ENCODE peak calls at places on chromosome 15, in ten cellular contexts. L is NCI-H774; O is A172; V is activated T-cell treated with anti-CD3 and anti-CD28 coated beads, Interleukin-2, amount 50 U/mL, for 4 hours; H is activated CD4-positive, alpha-beta T cell treated with anti-CD3 and anti-CD28 coated beads, Interleukin-2, amount 50 U/mL, for 24 hours; T is stimulated activated CD4-positive, alpha-beta T cell treated with anti-CD3 and anti-CD28 coated beads, Interleukin-2, amount 100 ng/mL, for 48 hours; U is dermis microvascular lymphatic vessel endothelial cell; A is myocyte; C is heart left ventricle; K is brain microvascular endothelial cell. J is an unnamed sample.

GRCh38 chr15:82832601-82833209 is 23.3 kb downstream of the WHAMM start:
- DNase-seq in L (no peak), O (peak; percentile 87), V (peak; percentile 32), H (no peak), T (peak; percentile 30), U (peak; percentile 69), A (peak; percentile 71), C (no peak), K (peak; percentile 70), J (peak; percentile 53)

GRCh38 chr15:23069496-23070166 is 30.3 kb upstream of the TUBGCP5 start:
- DNase-seq in L (no peak), O (peak; percentile 74), V (no peak), H (no peak), T (no peak), U (no peak), A (no peak), C (no peak), K (no peak), J (no peak)

GRCh38 chr15:78055923-78056713 is 21.4 kb downstream of the TBC1D2B start:
- DNase-seq in L (no peak), O (no peak), V (no peak), H (no peak), T (no peak), U (peak; percentile 58), A (no peak), C (no peak), K (no peak), J (no peak)

GRCh38 chr15:51234181-51234927 is 104.0 kb downstream of the CYP19A1 start:
- DNase-seq in L (no peak), O (no peak), V (no peak), H (no peak), T (no peak), U (no peak), A (no peak), C (no peak), K (no peak), J (no peak)

GRCh38 chr15:81304226-81304625 is 19.7 kb downstream of the STARD5 start:
- DNase-seq in L (no peak), O (no peak), V (no peak), H (no peak), T (no peak), U (peak; percentile 23), A (no peak), C (peak; percentile 51), K (peak; percentile 68), J (no peak)

GRCh38 chr15:35963316-35963715 is 417.4 kb upstream of the DPH6 start:
- DNase-seq in L (no peak), O (no peak), V (no peak), H (no peak), T (no peak), U (no peak), A (peak; percentile 2), C (no peak), K (no peak), J (no peak)

GRCh38 chr15:96297783-96298182 is 32.7 kb upstream of the NR2F2 start:
- DNase-seq in L (no peak), O (no peak), V (no peak), H (no peak), T (no peak), U (no peak), A (no peak), C (no peak), K (no peak), J (no peak)

GRCh38 chr15:75723847-75724660 is 11.4 kb upstream of the CSPG4 start:
- DNase-seq in L (peak; percentile 58), O (no peak), V (no peak), H (no peak), T (peak; percentile 27), U (peak; percentile 94), A (peak; percentile 86), C (peak; percentile 91), K (peak; percentile 98), J (no peak)

GRCh38 chr15:58038426-58039106 is 26.9 kb downstream of the ALDH1A2 start:
- DNase-seq in L (peak; percentile 72), O (peak; percentile 19), V (no peak), H (no peak), T (no peak), U (peak; percentile 73), A (peak; percentile 63), C (no peak), K (peak; percentile 48), J (no peak)

GRCh38 chr15:66642514-66642913 is 59.5 kb upstream of the SMAD6 start:
- DNase-seq in L (no peak), O (no peak), V (no peak), H (no peak), T (no peak), U (no peak), A (no peak), C (no peak), K (no peak), J (no peak)

GRCh38 chr15:89377842-89378698 is 43.4 kb upstream of the POLG start:
- DNase-seq in L (no peak), O (no peak), V (no peak), H (no peak), T (no peak), U (no peak), A (no peak), C (no peak), K (no peak), J (no peak)

GRCh38 chr15:60096157-60096556 is 92.0 kb downstream of the FOXB1 start:
- DNase-seq in L (no peak), O (peak; percentile 30), V (no peak), H (no peak), T (no peak), U (peak; percentile 11), A (peak; percentile 15), C (no peak), K (peak; percentile 71), J (no peak)

GRCh38 chr15:92668620-92669019 is 13.0 kb upstream of the FAM174B start:
- DNase-seq in L (no peak), O (no peak), V (no peak), H (no peak), T (no peak), U (no peak), A (no peak), C (no peak), K (no peak), J (no peak)

GRCh38 chr15:35112346-35112745 is 27.3 kb upstream of the NANOGP8 start:
- DNase-seq in L (no peak), O (no peak), V (no peak), H (no peak), T (no peak), U (no peak), A (no peak), C (no peak), K (no peak), J (no peak)

GRCh38 chr15:78881681-78882080 is 9.0 kb downstream of the MORF4L1 start:
- DNase-seq in L (no peak), O (no peak), V (no peak), H (no peak), T (no peak), U (no peak), A (no peak), C (no peak), K (no peak), J (no peak)

GRCh38 chr15:72199721-72200212 is 2.2 kb upstream of the GRAMD2A start:
- DNase-seq in L (peak; percentile 41), O (peak; percentile 76), V (peak; percentile 71), H (peak; percentile 44), T (peak; percentile 61), U (peak; percentile 80), A (peak; percentile 82), C (peak; percentile 79), K (peak; percentile 49), J (peak; percentile 36)

GRCh38 chr15:51131596-51132290 is 37.0 kb upstream of the TNFAIP8L3 start:
- DNase-seq in L (no peak), O (peak; percentile 44), V (no peak), H (no peak), T (no peak), U (peak; percentile 39), A (no peak), C (no peak), K (no peak), J (no peak)

GRCh38 chr15:71080166-71080565 is 35.1 kb upstream of the THSD4 start:
- DNase-seq in L (no peak), O (no peak), V (no peak), H (no peak), T (no peak), U (no peak), A (no peak), C (no peak), K (no peak), J (no peak)

GRCh38 chr15:69304176-69304533 is 5.4 kb downstream of the PAQR5 start:
- DNase-seq in L (no peak), O (peak; percentile 69), V (no peak), H (no peak), T (no peak), U (no peak), A (peak; percentile 75), C (no peak), K (peak; percentile 82), J (no peak)

GRCh38 chr15:75452968-75453702 is 1.6 kb upstream of the SIN3A start:
- DNase-seq in L (peak; percentile 45), O (peak; percentile 10), V (peak; percentile 68), H (peak; percentile 55), T (peak; percentile 67), U (peak; percentile 47), A (peak; percentile 96), C (peak; percentile 55), K (peak; percentile 14), J (peak; percentile 30)

GRCh38 chr15:63587527-63587926 is 9.7 kb upstream of the FBXL22 start:
- DNase-seq in L (peak; percentile 17), O (peak; percentile 36), V (no peak), H (no peak), T (no peak), U (peak; percentile 29), A (no peak), C (no peak), K (no peak), J (no peak)

J was measured in GM12878.